ENCODE peak calls at places on chromosome 11, in ten cellular contexts. C is mucosa of descending colon, B is heart right ventricle, O is GM23338, R is endothelial cell, J is PC-9, V is uterus, Q is lower leg skin, F is AG04450, H is fibroblast of lung. N is an unnamed sample.

GRCh38 chr11:7612056-7612660 is 61.1 kb downstream of the CYB5R2 start:
- DNase-seq in V (no peak), R (no peak), Q (no peak), C (no peak), F (no peak), J (peak), B (no peak), H (no peak), O (no peak), N (no peak)

GRCh38 chr11:128029219-128029722 is 558.1 kb downstream of the ETS1 start:
- DNase-seq in F (no peak), C (no peak), J (no peak), V (no peak), H (peak), Q (no peak), B (no peak), O (no peak), R (no peak), N (no peak)

GRCh38 chr11:117716652-117717440 is 80.2 kb downstream of the DSCAML1 start:
- DNase-seq in C (no peak), B (no peak), F (no peak), R (no peak), H (no peak), Q (no peak), J (no peak), V (no peak), O (no peak), N (no peak)

GRCh38 chr11:2312232-2313042 is 10.6 kb downstream of the TSPAN32 start:
- DNase-seq in O (peak), J (peak), C (no peak), F (no peak), H (peak), V (peak), B (peak), Q (peak), R (no peak), N (no peak)

GRCh38 chr11:79265756-79266322 is 175.0 kb downstream of the TENM4 start:
- DNase-seq in R (no peak), J (no peak), O (no peak), H (no peak), C (no peak), V (no peak), B (no peak), Q (no peak), F (no peak), N (no peak)

GRCh38 chr11:19683141-19683805 is 29.4 kb upstream of the NAV2 start:
- DNase-seq in F (no peak), B (peak), J (no peak), R (no peak), V (no peak), C (no peak), O (no peak), H (no peak), Q (peak), N (no peak)

GRCh38 chr11:47846998-47847397 is 1.2 kb downstream of the NUP160 start:
- DNase-seq in B (no peak), R (no peak), V (no peak), C (no peak), J (no peak), F (no peak), Q (no peak), O (no peak), H (no peak), N (no peak)

GRCh38 chr11:73566977-73567755 is 30.7 kb downstream of the FAM168A start:
- DNase-seq in R (no peak), Q (no peak), J (no peak), V (no peak), O (no peak), C (no peak), F (no peak), H (peak), B (no peak), N (no peak)

GRCh38 chr11:105910095-105910715 is 111.8 kb downstream of the MSANTD4 start:
- DNase-seq in J (no peak), B (no peak), O (no peak), V (no peak), C (no peak), Q (no peak), H (peak), F (peak), R (no peak), N (no peak)

GRCh38 chr11:22690891-22691290 is 24.5 kb downstream of the GAS2 start:
- DNase-seq in F (no peak), C (no peak), O (no peak), B (no peak), R (no peak), J (no peak), Q (no peak), H (no peak), V (no peak), N (no peak)

GRCh38 chr11:134355656-134356055 is 23.9 kb downstream of the GLB1L2 start:
- DNase-seq in H (no peak), O (no peak), R (no peak), C (no peak), V (peak), Q (no peak), J (no peak), F (no peak), B (no peak), N (no peak)

GRCh38 chr11:134841972-134842371 is 429.9 kb upstream of the B3GAT1 start:
- DNase-seq in R (no peak), H (no peak), V (no peak), F (no peak), B (no peak), Q (peak), J (no peak), C (no peak), O (no peak), N (no peak)

GRCh38 chr11:90919332-90919731 is 696.5 kb upstream of the CHORDC1 start:
- DNase-seq in R (no peak), H (no peak), Q (no peak), J (no peak), B (no peak), F (no peak), C (no peak), O (no peak), V (no peak), N (no peak)

GRCh38 chr11:86182976-86183584 is 61.5 kb upstream of the EED start:
- DNase-seq in C (peak), Q (no peak), H (peak), B (no peak), F (no peak), R (no peak), J (peak), O (no peak), V (no peak), N (no peak)

GRCh38 chr11:131172011-131172410 is 198.4 kb upstream of the NTM start:
- DNase-seq in R (no peak), C (no peak), V (no peak), B (no peak), H (no peak), O (no peak), Q (no peak), F (no peak), J (no peak), N (no peak)

GRCh38 chr11:11960687-11961086 is 47.7 kb downstream of the DKK3 start:
- DNase-seq in B (no peak), O (no peak), H (peak), V (no peak), F (no peak), C (no peak), J (no peak), Q (peak), R (no peak), N (no peak)

DNA sequence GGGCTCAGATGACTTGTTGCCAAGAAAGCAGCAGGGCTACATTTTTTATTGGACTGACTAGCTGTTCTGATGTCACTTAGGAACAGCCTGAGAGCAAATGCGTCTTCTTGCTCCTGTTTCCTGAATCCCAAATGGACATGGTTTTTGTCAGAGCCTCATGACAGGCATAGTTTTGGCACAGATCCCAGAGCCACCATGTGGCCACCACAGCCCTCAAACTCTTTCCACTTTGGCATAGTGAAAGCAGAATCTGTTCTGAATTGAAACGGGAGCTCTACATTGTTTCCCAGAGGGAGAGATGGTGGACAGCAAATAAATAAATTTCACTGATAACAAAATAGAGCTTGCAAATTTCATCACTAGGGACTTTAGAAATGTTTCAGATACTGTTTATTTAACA is 222.2 kb downstream of the C11orf87 start:
- DNase-seq in O (no peak), J (no peak), Q (no peak), R (no peak), V (no peak), C (no peak), H (peak), F (no peak), B (peak), N (no peak)
- TF ChIP-seq CTCF in O (peak), J (no peak), Q (no peak), R (no peak), V (no peak), C (no peak), H (no peak), F (no peak), B (no peak), N (no peak)

DNA sequence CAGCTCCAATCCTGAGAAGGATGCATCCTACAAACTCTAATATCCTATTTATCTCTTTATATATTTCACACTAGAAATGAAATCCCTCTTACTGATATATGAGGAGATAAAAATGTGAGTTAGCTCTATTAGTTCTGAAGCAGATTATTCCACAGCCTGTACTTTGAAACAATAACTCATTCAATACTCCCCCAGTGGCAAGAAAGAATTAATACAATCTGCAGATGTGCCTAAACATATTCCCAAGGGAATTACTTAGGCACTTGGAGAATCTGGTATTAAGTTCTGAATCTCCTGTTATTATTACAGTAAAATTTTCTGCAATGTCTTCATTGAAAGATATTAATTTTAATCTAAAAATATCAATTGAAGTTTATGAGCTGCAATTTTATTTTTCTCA is 59.4 kb downstream of the DDI1 start:
- DNase-seq in R (no peak), F (no peak), J (no peak), B (no peak), Q (no peak), H (no peak), O (no peak), V (no peak), C (no peak), N (no peak)
- TF ChIP-seq CTCF in R (no peak), F (no peak), J (no peak), B (no peak), Q (no peak), H (no peak), O (no peak), V (no peak), C (no peak), N (no peak)

DNA sequence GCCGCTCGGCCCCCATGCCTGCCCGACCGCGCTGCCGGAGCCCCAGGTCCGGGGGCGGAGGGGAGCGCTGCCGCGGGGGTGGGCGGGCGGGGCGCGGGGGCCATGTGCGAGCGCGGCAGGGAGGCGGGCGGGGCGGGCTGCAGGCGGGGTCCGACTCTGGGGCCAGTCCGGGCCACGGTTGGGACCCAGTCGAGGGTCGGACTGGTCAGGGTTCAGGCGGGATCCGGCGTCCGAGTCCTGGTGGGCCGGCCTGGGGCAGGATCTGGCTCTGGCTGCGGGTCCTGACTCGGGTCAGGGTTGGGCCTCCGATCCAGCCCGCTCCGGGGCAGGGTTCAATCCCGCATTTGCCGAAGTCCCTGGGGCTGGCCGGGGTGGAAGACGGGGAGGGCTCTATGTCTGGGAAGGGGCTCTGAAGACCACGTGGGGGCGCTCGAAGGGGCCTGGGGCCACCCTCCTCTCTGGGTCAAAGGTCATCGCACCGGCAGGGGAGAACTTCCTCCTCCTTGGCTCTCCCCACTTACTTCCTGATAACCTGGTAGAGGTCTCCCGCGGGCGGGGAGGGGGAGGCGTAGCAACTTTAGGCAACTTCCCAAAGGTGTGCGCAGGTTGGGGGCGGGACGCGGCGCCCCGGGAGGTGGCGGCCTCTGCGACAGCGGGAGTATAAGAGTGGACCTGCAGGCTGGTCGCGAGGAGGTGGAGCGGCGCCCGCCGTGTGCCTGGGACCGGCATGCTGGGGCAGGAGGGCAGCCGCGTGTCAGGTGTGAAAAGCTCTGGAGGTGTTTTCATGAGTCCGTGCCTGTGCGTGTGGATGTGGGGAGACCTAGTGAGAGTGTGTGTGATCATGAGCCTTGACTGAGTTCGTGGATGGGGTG is 603 bp downstream of the ESRRA start:
- DNase-seq in B (peak), Q (peak), C (peak), J (peak), F (no peak), V (peak), H (peak), R (peak), O (peak), N (no peak)
- TF ChIP-seq CTCF in B (peak), Q (no peak), C (peak), J (peak), F (peak), V (no peak), H (peak), R (peak), O (peak), N (no peak)

GRCh38 chr11:45817191-45817590 is 12.2 kb downstream of the SLC35C1 start:
- DNase-seq in R (no peak), O (no peak), J (no peak), H (no peak), Q (no peak), F (no peak), V (no peak), B (no peak), C (no peak), N (no peak)

GRCh38 chr11:45812581-45813548 is 7.9 kb downstream of the SLC35C1 start:
- DNase-seq in R (no peak), B (no peak), F (no peak), V (peak), J (no peak), H (no peak), O (peak), C (no peak), Q (peak), N (no peak)

GRCh38 chr11:45818961-45819605 is 14.1 kb downstream of the SLC35C1 start:
- DNase-seq in F (no peak), O (no peak), J (no peak), V (peak), B (no peak), H (no peak), C (no peak), R (no peak), Q (peak), N (no peak)

GRCh38 chr11:45816614-45817013 is 11.7 kb downstream of the SLC35C1 start:
- DNase-seq in H (no peak), C (no peak), J (no peak), R (no peak), O (peak), F (no peak), B (no peak), Q (no peak), V (no peak), N (no peak)

GRCh38 chr11:45815747-45816146 is 10.8 kb downstream of the SLC35C1 start:
- DNase-seq in B (no peak), F (no peak), Q (peak), H (peak), O (peak), V (peak), J (peak), R (no peak), C (no peak), N (no peak)
- TF ChIP-seq CTCF in B (no peak), F (no peak), Q (no peak), H (no peak), O (peak), V (no peak), J (peak), R (no peak), C (no peak), N (no peak)

DNA sequence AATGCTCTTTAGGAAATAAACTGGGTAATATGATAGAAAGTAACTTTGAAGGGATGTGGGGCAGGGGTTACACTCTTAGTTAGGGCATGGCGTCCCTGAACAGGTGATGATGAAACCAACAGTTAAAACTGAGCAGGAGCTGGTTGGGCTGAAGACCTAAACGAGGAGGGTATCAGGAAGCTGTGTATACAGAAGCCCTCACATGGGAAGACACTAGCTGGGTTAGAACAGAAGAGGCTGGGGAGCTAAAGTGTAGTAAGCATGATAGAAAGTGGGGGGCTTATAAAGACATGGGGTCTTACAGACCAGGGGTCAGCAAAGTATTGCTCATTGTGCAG is 5.2 kb upstream of the CRTAM start:
- DNase-seq in H (no peak), C (no peak), R (no peak), B (no peak), F (no peak), V (no peak), Q (no peak), J (no peak), O (no peak), N (no peak)
- TF ChIP-seq CTCF in H (no peak), C (no peak), R (no peak), B (no peak), F (no peak), V (no peak), Q (no peak), J (no peak), O (no peak), N (no peak)

DNA sequence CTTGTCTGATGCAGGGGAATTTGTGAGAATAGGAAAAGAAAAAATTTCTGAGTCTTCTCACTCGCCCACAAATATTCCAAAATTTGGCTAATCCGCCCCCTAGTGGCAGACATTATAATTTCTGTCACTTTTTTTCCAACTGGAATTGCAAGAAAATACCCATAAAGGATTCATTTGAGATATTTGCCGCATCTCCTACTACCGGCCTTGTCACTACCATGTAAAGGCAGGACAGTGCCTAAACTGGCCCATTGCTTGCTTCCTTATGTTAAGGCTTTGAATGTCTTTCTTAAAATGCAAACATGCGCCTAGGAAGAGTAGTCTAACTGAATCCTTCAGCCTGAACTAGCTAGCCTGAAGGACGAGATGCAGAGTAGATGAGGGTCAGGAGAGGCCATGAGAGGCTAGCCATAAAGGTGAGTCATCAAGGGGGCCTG is 9.3 kb upstream of the CEP295 start:
- DNase-seq in J (peak), V (no peak), Q (no peak), F (no peak), H (peak), B (peak), R (peak), O (peak), C (no peak), N (no peak)
- TF ChIP-seq CTCF in J (peak), V (peak), Q (no peak), F (peak), H (peak), B (peak), R (peak), O (peak), C (peak), N (peak)

GRCh38 chr11:125902927-125903752 is at the start of gene PUS3:
- DNase-seq in V (peak), R (peak), O (peak), Q (peak), B (peak), J (peak), H (peak), C (peak), F (peak), N (peak)
- TF ChIP-seq CTCF in V (no peak), R (no peak), O (no peak), Q (no peak), B (no peak), J (no peak), H (no peak), C (no peak), F (no peak), N (no peak)

DNA sequence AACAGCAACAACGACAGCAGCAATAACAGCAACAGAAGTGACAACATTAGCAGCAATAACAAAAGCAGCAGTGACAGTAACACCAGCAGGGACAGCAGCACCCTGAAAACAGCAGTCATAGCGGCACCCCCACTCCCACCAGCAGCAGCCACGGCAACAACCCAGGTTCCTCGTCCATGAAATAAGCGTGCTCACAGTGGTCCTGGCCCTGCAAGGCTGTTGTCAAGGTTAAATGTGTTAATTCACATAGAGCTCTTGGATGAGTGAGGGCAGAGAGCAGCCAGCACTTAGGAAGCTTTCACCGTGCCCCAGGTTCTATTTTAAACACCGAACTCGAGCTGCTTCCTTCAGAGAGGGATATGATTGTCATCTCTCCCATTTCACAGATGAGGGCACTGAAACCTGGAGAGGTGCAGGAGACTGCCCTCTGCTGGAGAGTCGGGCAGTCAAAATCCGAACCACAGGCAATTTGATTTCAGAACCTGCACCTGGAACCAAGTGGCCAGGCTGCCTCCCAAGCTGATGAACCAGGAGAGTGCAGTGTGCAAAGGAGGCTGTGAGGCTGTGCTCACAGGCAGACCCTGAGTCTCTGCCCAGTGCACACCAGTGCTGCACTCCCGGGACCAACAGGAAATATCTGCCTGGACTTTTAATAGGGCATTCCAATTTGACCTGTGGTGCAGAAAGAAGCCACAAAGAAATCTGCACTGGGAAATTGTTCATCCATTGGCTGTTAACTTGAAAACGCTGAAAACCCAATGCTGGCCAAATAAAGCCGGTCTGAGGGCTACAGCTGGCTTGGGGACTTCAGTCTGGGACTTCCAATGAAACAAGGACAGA is 22.9 kb upstream of the FGF3 start:
- DNase-seq in C (peak), R (no peak), J (no peak), B (no peak), O (peak), Q (peak), H (no peak), V (no peak), F (no peak), N (peak)
- TF ChIP-seq CTCF in C (no peak), R (peak), J (peak), B (no peak), O (peak), Q (no peak), H (peak), V (no peak), F (peak), N (no peak)

N was measured in omental fat pad.